ENCODE peak calls at places on chromosomes 3 and 15, in eight cellular contexts. G, J, W, K, O, D, X and C are unnamed samples.

GRCh38 chr15:96324900-96325299 is 5.6 kb upstream of the NR2F2 start:
- DNase-seq in G (no peak), J (no peak), W (no peak), K (no peak), O (no peak), D (no peak), X (no peak), C (no peak)

GRCh38 chr3:61541694-61542093 is 19.7 kb upstream of the PTPRG start:
- DNase-seq in G (no peak), J (no peak), W (no peak), K (no peak), O (no peak), D (no peak), X (no peak), C (no peak)

GRCh38 chr3:71512000-71512399 is 71.5 kb downstream of the FOXP1 start:
- DNase-seq in G (no peak), J (no peak), W (no peak), K (peak), O (no peak), D (no peak), X (no peak), C (no peak)

GRCh38 chr3:156151824-156152428 is 31.5 kb downstream of the KCNAB1 start:
- DNase-seq in G (peak), J (peak), W (peak), K (peak), O (peak), D (peak), X (peak), C (peak)

GRCh38 chr3:146128939-146129338 is 32.0 kb downstream of the PLOD2 start:
- DNase-seq in G (no peak), J (no peak), W (no peak), K (no peak), O (no peak), D (no peak), X (no peak), C (no peak)

GRCh38 chr15:33022629-33023028 is 171.9 kb downstream of the FMN1 start:
- DNase-seq in G (peak), J (peak), W (peak), K (no peak), O (peak), D (peak), X (peak), C (peak)

GRCh38 chr15:25178835-25179672 is 224.3 kb downstream of the SNRPN start:
- DNase-seq in G (no peak), J (peak), W (peak), K (no peak), O (no peak), D (no peak), X (peak), C (peak)

GRCh38 chr3:10283638-10284037 is 9.1 kb downstream of the GHRL start:
- DNase-seq in G (no peak), J (peak), W (peak), K (no peak), O (no peak), D (no peak), X (no peak), C (peak)

GRCh38 chr3:96991812-96992211 is 177.4 kb downstream of the EPHA6 start:
- DNase-seq in G (no peak), J (no peak), W (no peak), K (no peak), O (peak), D (no peak), X (no peak), C (no peak)

GRCh38 chr3:141336672-141337522 is 31.4 kb upstream of the ZBTB38 start:
- DNase-seq in G (peak), J (no peak), W (no peak), K (no peak), O (peak), D (peak), X (no peak), C (no peak)

GRCh38 chr3:23052230-23053019 is 150.7 kb upstream of the UBE2E2 start:
- DNase-seq in G (no peak), J (no peak), W (no peak), K (no peak), O (no peak), D (no peak), X (no peak), C (no peak)

GRCh38 chr3:45491344-45491743 is 103.0 kb downstream of the LARS2 start:
- DNase-seq in G (no peak), J (no peak), W (no peak), K (no peak), O (no peak), D (no peak), X (no peak), C (no peak)

GRCh38 chr15:70308011-70308761 is 210.5 kb upstream of the TLE3 start:
- DNase-seq in G (no peak), J (no peak), W (no peak), K (peak), O (no peak), D (no peak), X (no peak), C (no peak)

GRCh38 chr3:135975053-135975452 is 9.5 kb downstream of the PPP2R3A start:
- DNase-seq in G (no peak), J (no peak), W (no peak), K (no peak), O (no peak), D (no peak), X (no peak), C (no peak)

GRCh38 chr15:32698773-32699390 is 18.9 kb upstream of the GREM1 start:
- DNase-seq in G (no peak), J (no peak), W (no peak), K (no peak), O (no peak), D (no peak), X (no peak), C (no peak)

GRCh38 chr3:105232536-105232935 is 134.2 kb upstream of the ALCAM start:
- DNase-seq in G (peak), J (no peak), W (no peak), K (no peak), O (no peak), D (peak), X (no peak), C (no peak)

GRCh38 chr3:194488007-194488742 is 1.4 kb upstream of the ATP13A3 start:
- DNase-seq in G (peak), J (no peak), W (no peak), K (no peak), O (no peak), D (no peak), X (no peak), C (no peak)

GRCh38 chr3:30894521-30895289 is at the start of gene GADL1:
- DNase-seq in G (no peak), J (peak), W (peak), K (no peak), O (peak), D (no peak), X (peak), C (peak)

GRCh38 chr3:45676248-45677044 is 12.8 kb upstream of the SACM1L start:
- DNase-seq in G (no peak), J (no peak), W (no peak), K (no peak), O (no peak), D (no peak), X (no peak), C (no peak)

GRCh38 chr3:48414376-48415250 is 15.3 kb downstream of the PLXNB1 start:
- DNase-seq in G (no peak), J (no peak), W (no peak), K (no peak), O (no peak), D (no peak), X (no peak), C (no peak)

GRCh38 chr15:52481915-52482314 is 46.8 kb downstream of the MYO5A start:
- DNase-seq in G (peak), J (no peak), W (no peak), K (peak), O (peak), D (peak), X (no peak), C (no peak)

GRCh38 chr3:36911990-36912804 is 32.7 kb downstream of the TRANK1 start:
- DNase-seq in G (peak), J (no peak), W (no peak), K (no peak), O (peak), D (peak), X (no peak), C (no peak)

GRCh38 chr15:34610388-34610787 is 26.9 kb upstream of the GOLGA8B start:
- DNase-seq in G (peak), J (no peak), W (no peak), K (no peak), O (peak), D (peak), X (no peak), C (no peak)